ENCODE peak calls at places on chromosome 5, in nine cellular contexts. C is HS-27A; R is K562; U is activated CD4-positive, alpha-beta T cell treated with anti-CD3 and anti-CD28 coated beads, Interleukin-2, amount 50 U/mL, for 1 hour; B is neural crest cell; N is activated T-helper 1 cell treated with Interleukin-2 at 50 U/mL for 16 hours; I is omental fat pad; D is T follicular helper cell; M is GM12865. L is an unnamed sample.

GRCh38 chr5:180568914-180569313 is 22.4 kb downstream of the SCGB3A1 start:
- DNase-seq in C (no peak), R (no peak), U (no peak), B (no peak), N (no peak), I (no peak), D (no peak), M (no peak), L (no peak)

GRCh38 chr5:179346875-179347274 is 1.6 kb upstream of the ADAMTS2 start:
- DNase-seq in C (no peak), R (no peak), U (no peak), B (no peak), N (no peak), I (no peak), D (no peak), M (no peak), L (no peak)

GRCh38 chr5:90020575-90021535 is 388.7 kb downstream of the CETN3 start:
- DNase-seq in C (peak), R (no peak), U (no peak), B (no peak), N (no peak), I (no peak), D (no peak), M (peak), L (peak)

GRCh38 chr5:43773032-43773830 is 170.3 kb downstream of the NNT start:
- DNase-seq in C (peak), R (no peak), U (no peak), B (no peak), N (no peak), I (no peak), D (no peak), M (no peak), L (no peak)

GRCh38 chr5:6632324-6632930 is 417 bp downstream of the NSUN2 start:
- DNase-seq in C (peak), R (no peak), U (no peak), B (no peak), N (no peak), I (no peak), D (no peak), M (no peak), L (no peak)

GRCh38 chr5:179608131-179608581 is 15.3 kb downstream of the HNRNPH1 start:
- DNase-seq in C (no peak), R (peak), U (no peak), B (no peak), N (peak), I (no peak), D (peak), M (peak), L (no peak)

GRCh38 chr5:146338774-146339714 is at the start of gene POU4F3:
- DNase-seq in C (no peak), R (no peak), U (no peak), B (no peak), N (no peak), I (no peak), D (no peak), M (no peak), L (peak)

GRCh38 chr5:119315516-119315949 is 40.3 kb upstream of the TNFAIP8 start:
- DNase-seq in C (no peak), R (peak), U (peak), B (no peak), N (no peak), I (no peak), D (no peak), M (peak), L (peak)

GRCh38 chr5:132497488-132497997 is 7.0 kb upstream of the IRF1 start:
- DNase-seq in C (peak), R (no peak), U (no peak), B (no peak), N (no peak), I (no peak), D (no peak), M (no peak), L (no peak)

GRCh38 chr5:138491284-138491648 is 26.0 kb downstream of the EGR1 start:
- DNase-seq in C (no peak), R (no peak), U (no peak), B (no peak), N (no peak), I (no peak), D (no peak), M (no peak), L (no peak)

GRCh38 chr5:3024126-3024525 is 272.6 kb upstream of the IRX2 start:
- DNase-seq in C (no peak), R (no peak), U (no peak), B (no peak), N (no peak), I (no peak), D (no peak), M (no peak), L (no peak)

GRCh38 chr5:163506726-163507125 is 1.3 kb downstream of the MAT2B start:
- DNase-seq in C (no peak), R (no peak), U (no peak), B (no peak), N (no peak), I (no peak), D (no peak), M (peak), L (peak)

GRCh38 chr5:151075698-151076331 is 5.0 kb downstream of the TNIP1 start:
- DNase-seq in C (no peak), R (no peak), U (no peak), B (no peak), N (no peak), I (no peak), D (no peak), M (no peak), L (no peak)

GRCh38 chr5:142189813-142190212 is 81.2 kb downstream of the NDFIP1 start:
- DNase-seq in C (no peak), R (no peak), U (no peak), B (no peak), N (no peak), I (no peak), D (no peak), M (no peak), L (no peak)

GRCh38 chr5:31027726-31028125 is 165.8 kb upstream of the CDH6 start:
- DNase-seq in C (no peak), R (no peak), U (no peak), B (no peak), N (no peak), I (no peak), D (no peak), M (no peak), L (no peak)

GRCh38 chr5:155699385-155699784 is 627.6 kb upstream of the SGCD start:
- DNase-seq in C (no peak), R (no peak), U (no peak), B (no peak), N (no peak), I (no peak), D (no peak), M (no peak), L (no peak)

GRCh38 chr5:14582797-14583137 is 1.2 kb downstream of the OTULINL start:
- DNase-seq in C (no peak), R (no peak), U (no peak), B (no peak), N (no peak), I (no peak), D (no peak), M (no peak), L (no peak)

GRCh38 chr5:37889612-37890317 is 49.9 kb upstream of the GDNF start:
- DNase-seq in C (peak), R (no peak), U (no peak), B (no peak), N (no peak), I (no peak), D (no peak), M (no peak), L (no peak)